ENCODE peak calls at places on chromosomes 13 and 19, in five cellular contexts. I is left ventricle myocardium inferior; R is transverse colon; X is CD8-positive, alpha-beta T cell; M is esophagus squamous epithelium. V is an unnamed sample. For H3K27me3, the result is how much of the 10 kb centered on the place peaks cover.

GRCh38 chr19:51246153-51246552 is 4.7 kb upstream of the SIGLECL1 start:
- DNase-seq in I (no peak), X (no peak), M (no peak), R (no peak), V (no peak)

GRCh38 chr13:67229438-67230242 is 496 bp downstream of the PCDH9 start:
- DNase-seq in X (no peak), M (no peak), I (no peak), R (no peak), V (no peak)

GRCh38 chr19:52735734-52736133 is 890 bp upstream of the ZNF611 start:
- DNase-seq in I (peak), M (no peak), X (no peak), R (peak), V (peak)

GRCh38 chr13:73303858-73304257 is 245.1 kb downstream of the KLF5 start:
- DNase-seq in X (no peak), M (no peak), R (no peak), I (no peak), V (no peak)

GRCh38 chr13:97627566-97627965 is 193.6 kb downstream of the RAP2A start:
- DNase-seq in I (peak), M (no peak), R (no peak), X (no peak), V (peak)

GRCh38 chr13:29577135-29578051 is 18.1 kb downstream of the SLC7A1 start:
- DNase-seq in M (no peak), R (no peak), X (no peak), I (peak), V (no peak)

GRCh38 chr13:94921181-94921580 is 208.8 kb upstream of the SOX21 start:
- DNase-seq in R (no peak), M (no peak), X (no peak), I (no peak), V (no peak)

GRCh38 chr19:49019242-49019932 is 2.5 kb upstream of the LHB start:
- DNase-seq in I (peak), M (no peak), X (peak), R (peak), V (no peak)

GRCh38 chr19:47107201-47107952 is 6.2 kb downstream of the ZC3H4 start:
- DNase-seq in I (no peak), M (no peak), R (no peak), X (peak), V (no peak)

DNA sequence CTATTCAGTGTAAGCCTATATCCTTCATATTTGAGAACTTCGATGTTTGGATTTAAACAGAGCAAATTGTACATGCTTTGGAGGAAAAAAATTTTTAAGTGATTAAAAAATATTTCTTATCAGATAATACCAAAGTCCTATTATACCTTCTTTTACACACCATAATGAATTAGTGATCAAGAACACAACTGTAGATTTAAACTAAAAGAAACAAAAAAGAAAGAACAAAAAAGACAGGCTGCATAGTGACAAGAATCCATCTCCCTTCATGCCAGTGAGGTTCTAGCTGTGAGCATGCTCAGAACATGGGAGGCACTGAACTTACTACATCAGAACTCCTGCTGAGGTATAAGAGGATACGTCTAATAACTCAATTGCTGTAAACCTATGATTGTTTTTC is at the start of gene RXFP2:
- DNase-seq in R (no peak), X (no peak), I (no peak), M (no peak), V (no peak)
- H3K27me3 ChIP-seq in R (under half), X (under half), I (under half), M (under half), V (under half)

GRCh38 chr19:18470787-18471186 is 32.9 kb upstream of the ISYNA1 start:
- DNase-seq in M (no peak), R (no peak), I (no peak), X (no peak), V (no peak)

GRCh38 chr19:18469245-18470107 is 31.5 kb upstream of the ISYNA1 start:
- DNase-seq in M (no peak), R (peak), X (peak), I (peak), V (peak)

GRCh38 chr19:18468517-18468916 is 30.6 kb upstream of the ISYNA1 start:
- DNase-seq in X (no peak), M (no peak), R (no peak), I (no peak), V (no peak)

GRCh38 chr19:18468930-18469244 is 31.0 kb upstream of the ISYNA1 start:
- DNase-seq in I (no peak), M (no peak), X (no peak), R (no peak), V (no peak)

DNA sequence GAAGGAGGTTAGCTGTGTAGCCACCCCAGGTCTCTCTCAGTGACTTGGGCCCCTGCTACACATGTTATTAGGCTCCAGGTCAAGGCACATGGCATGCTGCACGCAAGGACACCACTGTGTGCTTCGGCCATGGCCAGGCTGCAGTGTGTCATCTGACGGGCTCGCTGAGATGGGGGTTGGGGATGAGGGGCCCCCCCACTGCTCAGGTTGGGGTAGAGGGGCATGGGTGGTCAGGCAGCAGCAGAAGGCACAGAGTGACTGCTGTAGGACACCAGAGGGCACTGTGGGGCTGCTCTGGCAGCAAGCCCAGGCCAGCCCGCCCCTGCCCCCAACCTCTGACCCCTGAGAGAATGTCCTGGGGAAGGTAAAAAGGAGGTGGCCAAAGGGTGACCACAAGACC is 32.2 kb upstream of the ISYNA1 start:
- DNase-seq in M (no peak), I (no peak), R (no peak), X (no peak), V (no peak)
- TF ChIP-seq CTCF in M (peak), I (peak), R (peak), X (no peak), V (peak)

GRCh38 chr13:99418663-99419140 is 82.6 kb upstream of the TM9SF2 start:
- DNase-seq in R (no peak), M (no peak), X (no peak), I (no peak), V (no peak)

GRCh38 chr13:99421758-99422555 is 79.3 kb upstream of the TM9SF2 start:
- DNase-seq in I (no peak), R (no peak), X (peak), M (no peak), V (no peak)

GRCh38 chr13:99417821-99418662 is 83.2 kb upstream of the TM9SF2 start:
- DNase-seq in R (no peak), X (no peak), M (no peak), I (no peak), V (no peak)

GRCh38 chr13:99421271-99421670 is 80.0 kb upstream of the TM9SF2 start:
- DNase-seq in I (no peak), M (no peak), R (peak), X (no peak), V (no peak)

DNA sequence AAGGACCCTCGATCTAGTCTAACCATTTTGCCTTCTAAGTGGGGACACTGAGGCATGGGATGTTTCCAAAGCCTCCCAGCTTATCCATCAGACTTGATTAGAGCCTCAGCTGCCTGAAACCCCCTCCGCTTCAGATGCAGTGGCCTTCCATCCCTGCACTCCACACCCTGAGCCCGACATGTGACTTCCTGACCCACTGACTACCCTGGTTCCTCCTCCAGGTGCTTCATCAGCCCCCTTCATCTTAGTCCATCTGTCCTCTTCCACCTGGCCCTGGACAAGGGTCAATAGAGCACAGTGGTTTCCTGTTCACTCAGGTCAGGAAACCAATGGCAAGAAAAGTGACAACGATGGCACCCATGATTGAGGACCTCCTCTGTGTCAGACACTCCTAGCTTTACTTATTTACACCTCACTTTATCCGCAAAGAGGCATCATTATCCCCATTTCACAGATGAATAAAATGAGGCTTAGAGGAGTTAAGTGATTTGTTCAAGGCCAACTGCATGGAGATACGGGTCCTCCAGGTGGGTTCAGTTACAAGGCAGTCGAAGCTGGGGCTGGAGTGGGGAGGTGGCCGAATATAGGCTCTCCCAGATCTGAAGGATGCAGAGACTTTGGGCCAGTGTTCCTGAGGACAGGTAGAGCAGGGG is 81.6 kb upstream of the TM9SF2 start:
- DNase-seq in I (no peak), X (no peak), M (no peak), R (no peak), V (no peak)
- H3K27me3 ChIP-seq in I (half or more), X (under half), M (under half), R (under half), V (under half)

DNA sequence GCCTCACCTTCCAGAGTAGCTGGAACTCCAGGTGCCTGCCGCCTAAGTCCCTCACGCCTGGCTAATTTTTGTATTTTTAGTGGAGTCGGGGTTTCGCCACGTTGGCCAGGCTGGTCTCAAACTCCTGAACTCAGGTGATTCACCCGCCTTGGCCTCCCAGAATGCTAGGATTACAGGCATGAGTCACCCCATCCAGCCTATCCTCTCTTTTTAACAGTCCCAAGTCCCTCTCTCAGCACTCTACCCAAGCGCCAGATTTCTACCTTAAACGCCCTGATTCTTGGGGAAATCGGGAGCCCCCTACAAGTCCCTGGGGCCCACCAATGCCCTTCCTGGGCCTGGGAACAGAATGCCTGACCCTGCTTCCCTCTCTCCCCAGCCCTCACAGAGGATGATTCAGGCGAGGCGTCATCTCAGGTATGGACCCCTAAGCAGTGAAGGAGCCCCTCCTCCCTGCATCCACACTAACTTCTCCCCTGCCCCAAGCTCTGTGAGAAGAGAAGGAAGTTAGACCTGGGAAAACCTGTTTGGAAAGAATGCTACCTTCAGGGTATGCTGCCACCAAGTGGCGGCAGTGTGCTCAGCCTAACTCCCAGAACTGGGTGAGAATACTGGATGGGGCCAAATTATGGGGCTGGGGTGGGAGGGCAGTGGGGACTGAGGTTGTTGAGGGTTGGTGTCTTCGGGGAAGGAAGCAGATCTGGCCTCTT is 20.8 kb upstream of the EBI3 start:
- DNase-seq in M (no peak), R (peak), I (no peak), X (no peak), V (no peak)
- TF ChIP-seq CTCF in M (peak), R (peak), I (peak), X (no peak), V (no peak)

DNA sequence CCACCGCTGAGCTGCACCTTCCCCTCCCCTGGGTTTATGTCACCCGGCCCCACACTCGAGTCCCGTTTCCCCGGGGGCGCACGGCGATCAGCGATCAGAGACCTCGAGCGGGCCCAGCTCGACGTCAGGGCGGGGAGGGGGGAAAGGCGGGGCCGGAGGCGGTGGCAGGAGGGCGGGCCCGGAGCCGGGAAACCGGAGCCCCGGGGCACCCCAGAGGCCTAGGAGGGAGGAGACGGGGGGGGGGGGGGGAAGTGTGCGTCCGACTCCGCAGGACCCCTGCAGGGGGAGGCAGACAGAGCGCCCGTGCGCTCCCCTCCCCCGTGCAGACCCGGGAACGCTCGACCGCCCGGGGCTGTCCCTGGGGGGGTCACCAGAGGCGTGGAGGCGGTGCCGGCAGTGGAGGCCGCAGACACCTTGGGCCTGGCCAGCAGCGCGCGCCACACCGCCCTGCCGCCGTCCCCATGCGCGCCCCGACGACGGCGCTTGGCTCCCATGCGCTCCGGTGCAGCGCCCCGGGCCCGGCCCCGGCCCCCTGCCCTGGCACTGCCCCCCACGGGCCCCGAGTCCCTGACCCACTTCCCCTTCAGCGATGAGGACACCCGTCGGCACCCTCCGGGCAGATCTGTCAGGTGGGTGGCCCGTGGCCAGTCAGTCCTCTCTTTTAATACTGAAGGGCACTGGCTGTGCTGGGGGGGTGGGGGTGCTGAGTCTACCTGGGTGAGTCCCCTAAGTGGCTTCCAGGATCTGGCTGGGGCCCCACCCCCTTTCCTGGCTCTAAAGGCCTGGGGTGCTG is 11.8 kb downstream of the PDE4A start:
- DNase-seq in R (peak), M (no peak), X (peak), I (peak), V (no peak)
- H3K27me3 ChIP-seq in R (under half), M (under half), X (under half), I (under half), V (under half)

DNA sequence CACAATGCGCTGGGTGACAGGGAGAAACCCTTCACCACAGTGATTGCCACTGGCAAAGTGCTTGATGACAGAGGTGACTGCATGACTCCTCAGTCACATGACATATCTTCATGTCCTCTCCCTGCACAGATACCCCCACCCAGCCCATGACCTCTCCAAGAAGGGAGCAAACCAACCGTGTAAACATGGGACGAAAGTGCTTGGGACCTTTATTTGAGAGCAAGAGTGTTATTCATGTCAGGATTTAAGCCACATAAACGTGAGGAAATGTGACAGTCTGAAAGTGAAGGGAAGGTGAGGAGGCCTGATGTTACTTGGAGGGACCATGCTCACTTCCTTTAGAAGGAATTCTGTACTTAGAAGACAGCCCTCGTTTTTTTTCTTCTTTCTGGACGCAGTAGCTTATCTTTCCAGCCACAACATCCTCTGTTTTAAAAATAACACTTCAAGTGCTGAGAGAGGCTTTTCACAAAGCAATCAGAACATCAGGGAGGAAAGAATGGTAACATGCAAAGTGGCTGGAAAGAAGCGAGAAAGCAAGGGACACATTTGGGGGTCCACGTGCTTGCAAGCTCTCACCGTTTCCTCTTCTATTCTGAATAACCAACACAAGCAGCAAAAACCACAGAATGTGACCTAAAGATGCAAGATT is 35.6 kb downstream of the EPS15L1 start:
- DNase-seq in I (no peak), R (no peak), X (no peak), M (no peak), V (no peak)
- TF ChIP-seq CTCF in I (no peak), R (no peak), X (no peak), M (no peak), V (no peak)

DNA sequence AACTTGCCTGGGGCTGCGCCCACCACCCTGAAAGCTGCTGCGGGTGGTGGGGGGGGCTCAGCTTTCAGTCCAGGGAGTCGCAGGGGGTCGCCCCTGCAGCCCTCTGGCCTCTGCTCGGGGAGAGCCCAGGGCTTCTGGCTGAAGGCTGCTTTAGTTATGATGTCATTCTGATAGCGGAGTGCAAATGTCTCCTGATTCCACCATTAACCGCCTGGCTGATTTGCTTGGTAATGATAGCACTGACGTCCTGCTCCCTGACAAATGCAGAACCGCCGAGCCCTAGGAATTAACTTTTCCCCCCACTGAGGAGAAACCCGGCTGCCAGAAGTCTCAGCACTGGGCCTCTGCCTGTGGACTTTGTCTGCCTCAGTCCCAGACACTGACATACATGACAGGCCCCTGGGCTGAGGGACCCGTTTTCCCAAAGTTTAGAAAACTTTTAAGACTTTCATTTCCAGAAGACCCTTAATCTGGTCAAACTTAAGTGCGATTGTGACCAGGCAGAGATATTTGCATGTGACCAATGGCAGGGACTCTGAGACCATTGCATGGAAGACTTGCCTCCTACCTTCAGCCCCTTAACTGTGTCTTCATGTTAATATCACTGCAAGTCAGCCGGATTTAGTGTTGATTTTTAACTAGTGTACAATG is 142.5 kb upstream of the ZNF536 start:
- DNase-seq in M (no peak), X (no peak), R (no peak), I (no peak), V (no peak)
- H3K27me3 ChIP-seq in M (under half), X (under half), R (half or more), I (half or more), V (under half)

V was measured in right atrium auricular region.